ENCODE peak calls at places on chromosome 19, in four cellular contexts. Q, X, C and W are unnamed samples.

GRCh38 chr19:19342086-19343015 is 21.7 kb downstream of the MAU2 start:
- DNase-seq in C (peak), X (peak), Q (peak), W (peak)

GRCh38 chr19:16048583-16048982 is 27.7 kb upstream of the TPM4 start:
- DNase-seq in Q (no peak), X (no peak), C (no peak), W (no peak)

GRCh38 chr19:19321143-19321577 is 531 bp downstream of the MAU2 start:
- DNase-seq in Q (peak), C (peak), X (no peak), W (peak)

GRCh38 chr19:35195822-35196221 is 32.7 kb downstream of the FAM187B start:
- DNase-seq in Q (no peak), C (no peak), X (no peak), W (no peak)

GRCh38 chr19:8618751-8619150 is 8.2 kb upstream of the ADAMTS10 start:
- DNase-seq in Q (no peak), X (no peak), C (no peak), W (no peak)

GRCh38 chr19:50975766-50976165 is 6.4 kb upstream of the KLK6 start:
- DNase-seq in Q (no peak), C (no peak), X (no peak), W (no peak)

GRCh38 chr19:16585808-16586476 is 13.7 kb upstream of the SLC35E1 start:
- DNase-seq in C (no peak), X (peak), Q (no peak), W (no peak)

GRCh38 chr19:57056972-57057371 is 62.8 kb upstream of the USP29 start:
- DNase-seq in X (peak), Q (no peak), C (no peak), W (no peak)

GRCh38 chr19:2381151-2381822 is 21.2 kb downstream of the TMPRSS9 start:
- DNase-seq in Q (no peak), X (peak), C (peak), W (peak)

GRCh38 chr19:35704218-35704617 is at the start of gene ZBTB32:
- DNase-seq in X (peak), C (peak), Q (peak), W (peak)

GRCh38 chr19:405138-405965 is 3.6 kb downstream of the C2CD4C start:
- DNase-seq in C (no peak), X (no peak), Q (peak), W (no peak)

GRCh38 chr19:33767898-33768413 is 28.7 kb upstream of the KCTD15 start:
- DNase-seq in C (peak), X (peak), Q (no peak), W (peak)

GRCh38 chr19:13441810-13442512 is 64.3 kb downstream of the CACNA1A start:
- DNase-seq in C (peak), Q (no peak), X (peak), W (peak)

GRCh38 chr19:2446390-2446789 is 10.4 kb downstream of the LMNB2 start:
- DNase-seq in C (peak), X (no peak), Q (no peak), W (no peak)

GRCh38 chr19:7799640-7800355 is 30.2 kb upstream of the EVI5L start:
- DNase-seq in C (peak), Q (peak), X (peak), W (peak)

GRCh38 chr19:42242071-42242511 is 311 bp downstream of the GSK3A start:
- DNase-seq in Q (peak), C (no peak), X (no peak), W (no peak)

GRCh38 chr19:42017040-42017439 is 23.0 kb upstream of the ATP1A3 start:
- DNase-seq in C (no peak), Q (no peak), X (no peak), W (no peak)

GRCh38 chr19:6828306-6828697 is 55.8 kb downstream of the VAV1 start:
- DNase-seq in C (no peak), X (no peak), Q (no peak), W (no peak)

GRCh38 chr19:51368366-51369282 is at the start of gene CLDND2:
- DNase-seq in X (no peak), C (no peak), Q (no peak), W (no peak)

GRCh38 chr19:41870401-41870873 is 6.6 kb upstream of the CD79A start:
- DNase-seq in C (peak), Q (peak), X (peak), W (no peak)

GRCh38 chr19:34041922-34042521 is 130.3 kb upstream of the LSM14A start:
- DNase-seq in X (peak), Q (peak), C (peak), W (peak)

GRCh38 chr19:6551607-6552450 is 21.0 kb downstream of the TNFSF9 start:
- DNase-seq in C (peak), Q (peak), X (no peak), W (no peak)

GRCh38 chr19:2454199-2454961 is 2.4 kb downstream of the LMNB2 start:
- DNase-seq in X (no peak), C (no peak), Q (no peak), W (no peak)

GRCh38 chr19:39474139-39474620 is 6.5 kb upstream of the TIMM50 start:
- DNase-seq in X (peak), C (peak), Q (peak), W (peak)

GRCh38 chr19:41299755-41300089 is 10.2 kb upstream of the CCDC97 start:
- DNase-seq in C (peak), X (peak), Q (no peak), W (no peak)

GRCh38 chr19:32977269-32977668 is 5.2 kb downstream of the FAAP24 start:
- DNase-seq in Q (no peak), X (peak), C (no peak), W (no peak)

GRCh38 chr19:18373892-18374629 is 11.9 kb upstream of the GDF15 start:
- DNase-seq in Q (peak), C (peak), X (peak), W (no peak)

GRCh38 chr19:29945017-29945416 is 3.0 kb downstream of the URI1 start:
- DNase-seq in C (no peak), Q (no peak), X (no peak), W (no peak)
- H3K4me3 ChIP-seq in C (peak), Q (no peak), X (no peak), W (no peak)

GRCh38 chr19:12194827-12195500 is 32.1 kb downstream of the ZNF136 start:
- DNase-seq in C (peak), X (peak), Q (peak), W (peak)

GRCh38 chr19:12200020-12200419 is 37.1 kb downstream of the ZNF136 start:
- DNase-seq in X (no peak), C (no peak), Q (no peak), W (no peak)

GRCh38 chr19:12198136-12198535 is 35.2 kb downstream of the ZNF136 start:
- DNase-seq in C (no peak), Q (no peak), X (no peak), W (no peak)

DNA sequence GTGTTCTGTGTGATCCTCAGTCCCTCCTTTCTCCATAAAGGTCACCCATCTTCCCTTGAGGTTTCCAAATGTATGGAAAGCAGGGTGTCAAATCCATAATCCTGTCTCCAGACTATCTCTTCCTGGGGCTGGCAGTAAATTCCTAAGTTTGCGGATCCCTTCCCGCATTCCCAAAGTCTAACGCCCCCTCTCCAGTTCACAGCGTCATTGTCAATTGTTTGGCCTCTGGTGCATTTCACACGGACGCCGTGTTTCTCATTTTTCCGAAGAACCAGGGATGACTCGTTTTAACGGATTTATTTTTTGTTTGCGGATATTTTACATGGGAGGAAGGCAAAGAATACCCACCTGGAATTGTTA is 32.6 kb downstream of the ZNF136 start:
- DNase-seq in Q (no peak), X (no peak), C (peak), W (peak)
- H3K9ac ChIP-seq in Q (no peak), X (no peak), C (no peak), W (peak)

GRCh38 chr19:58311345-58311744 is 6.2 kb downstream of the ERVK3-1 start:
- DNase-seq in C (no peak), Q (no peak), X (no peak), W (no peak)
- H2AFZ ChIP-seq in C (no peak), Q (no peak), X (no peak), W (no peak)

GRCh38 chr19:38320969-38321339 is 1.3 kb downstream of the KCNK6 start:
- DNase-seq in C (no peak), Q (no peak), X (no peak), W (no peak)
- H3K4me3 ChIP-seq in C (peak), Q (no peak), X (no peak), W (no peak)

DNA sequence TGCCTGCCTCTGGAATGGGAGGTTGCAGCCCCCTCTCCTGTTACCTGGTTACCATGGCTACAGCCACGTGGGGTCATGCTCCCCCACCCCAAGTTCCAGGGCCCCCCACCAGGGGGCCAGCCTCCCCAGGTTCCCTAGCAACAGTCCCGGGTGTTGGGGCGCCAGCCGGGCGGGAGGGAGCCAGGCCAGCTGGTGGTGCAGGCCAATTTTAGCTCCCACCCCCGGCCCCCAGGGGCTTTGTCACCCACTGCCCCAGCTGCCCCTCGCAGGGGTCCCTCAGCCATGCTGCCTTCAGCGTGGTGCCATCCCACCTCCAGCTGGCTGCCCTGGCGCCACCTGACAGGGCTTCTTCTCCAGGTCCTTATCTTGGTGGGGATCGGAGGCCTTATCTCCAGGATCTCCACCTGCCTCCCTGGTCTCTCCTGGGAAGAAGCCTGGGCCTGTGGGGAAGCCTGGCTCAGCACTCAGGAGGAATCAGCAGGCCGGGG is 3.0 kb downstream of the MARK4 start:
- DNase-seq in Q (peak), C (no peak), X (no peak), W (no peak)
- H3K9ac ChIP-seq in Q (no peak), C (no peak), X (no peak), W (peak)

GRCh38 chr19:53980553-53981407 is 10.7 kb upstream of the CACNG6 start:
- DNase-seq in X (peak), Q (peak), C (peak), W (no peak)
- H2AFZ ChIP-seq in X (peak), Q (peak), C (no peak), W (peak)

GRCh38 chr19:49499030-49499670 is 2.9 kb downstream of the RPS11 start:
- DNase-seq in C (no peak), X (no peak), Q (no peak), W (no peak)

GRCh38 chr19:49497047-49497789 is 984 bp downstream of the RPS11 start:
- DNase-seq in Q (peak), X (peak), C (peak), W (no peak)

GRCh38 chr19:49496574-49497008 is 357 bp downstream of the RPS11 start:
- DNase-seq in C (no peak), Q (no peak), X (no peak), W (no peak)

GRCh38 chr19:49497790-49498106 is 1.5 kb downstream of the RPS11 start:
- DNase-seq in Q (no peak), C (no peak), X (no peak), W (no peak)

GRCh38 chr19:49498475-49498874 is 2.2 kb downstream of the RPS11 start:
- DNase-seq in C (no peak), X (no peak), Q (no peak), W (no peak)
- H3K4me3 ChIP-seq in C (no peak), X (no peak), Q (peak), W (no peak)

DNA sequence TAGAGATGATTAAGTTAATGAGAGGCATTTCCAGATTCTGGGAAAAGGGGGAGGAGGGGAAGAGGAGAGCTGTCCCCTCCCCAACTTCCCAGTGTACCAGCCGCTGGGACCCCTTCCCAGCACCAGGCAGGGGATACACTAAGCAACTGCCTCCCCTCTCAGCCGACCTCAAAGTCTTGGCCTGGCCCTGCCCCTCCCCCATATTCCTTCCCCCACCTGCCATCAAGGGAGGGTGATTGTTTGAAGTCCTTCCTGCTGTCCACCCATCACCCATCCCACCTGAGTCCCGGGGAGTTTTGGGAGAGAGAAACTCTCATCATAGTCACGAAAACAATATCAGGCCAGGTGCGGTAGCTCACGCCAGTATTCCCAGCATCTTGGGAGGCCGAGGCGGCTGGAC is 20.1 kb downstream of the MEIS3 start:
- DNase-seq in C (no peak), X (no peak), Q (no peak), W (no peak)
- H3K9ac ChIP-seq in C (no peak), X (no peak), Q (no peak), W (no peak)